ENCODE peak calls at places on chromosome 9, in ten cellular contexts. V, G, A, S, T, E, F, H, U and Q are unnamed samples. For H3K36me3, the result is how much of the 10 kb centered on the place peaks cover.

GRCh38 chr9:90085633-90086032 is 480.8 kb downstream of the GADD45G start:
- DNase-seq in V (no peak), G (no peak), A (no peak), S (no peak), T (no peak), E (no peak), F (no peak), H (no peak), U (no peak), Q (no peak)

GRCh38 chr9:120655005-120655622 is 59.2 kb downstream of the MEGF9 start:
- DNase-seq in V (no peak), G (no peak), A (no peak), S (peak), T (no peak), E (no peak), F (no peak), H (no peak), U (no peak), Q (no peak)

GRCh38 chr9:18605763-18606162 is 131.8 kb downstream of the ADAMTSL1 start:
- DNase-seq in V (peak), G (no peak), A (no peak), S (no peak), T (peak), E (no peak), F (no peak), H (peak), U (peak), Q (peak)

GRCh38 chr9:130445268-130445983 is 665 bp downstream of the ASS1 start:
- DNase-seq in V (peak), G (peak), A (no peak), S (peak), T (peak), E (peak), F (no peak), H (peak), U (peak), Q (peak)

GRCh38 chr9:2299843-2300205 is 284.7 kb downstream of the SMARCA2 start:
- DNase-seq in V (no peak), G (no peak), A (no peak), S (no peak), T (no peak), E (no peak), F (no peak), H (no peak), U (no peak), Q (no peak)

GRCh38 chr9:32398207-32398606 is 13.8 kb downstream of the ACO1 start:
- DNase-seq in V (no peak), G (no peak), A (no peak), S (no peak), T (no peak), E (no peak), F (no peak), H (no peak), U (no peak), Q (no peak)

GRCh38 chr9:108565651-108566378 is 290.0 kb downstream of the ACTL7B start:
- DNase-seq in V (peak), G (no peak), A (no peak), S (peak), T (peak), E (peak), F (peak), H (no peak), U (peak), Q (peak)

GRCh38 chr9:86940774-86941173 is 6.5 kb downstream of the GAS1 start:
- DNase-seq in V (no peak), G (no peak), A (no peak), S (no peak), T (no peak), E (no peak), F (no peak), H (no peak), U (no peak), Q (no peak)

GRCh38 chr9:70257991-70258691 is 637 bp upstream of the SMC5 start:
- DNase-seq in V (no peak), G (peak), A (no peak), S (peak), T (peak), E (peak), F (peak), H (no peak), U (peak), Q (peak)

GRCh38 chr9:104927216-104927911 is 591 bp downstream of the ABCA1 start:
- DNase-seq in V (peak), G (peak), A (peak), S (peak), T (peak), E (peak), F (no peak), H (peak), U (peak), Q (peak)

GRCh38 chr9:79382044-79382443 is 189.7 kb upstream of the TLE4 start:
- DNase-seq in V (no peak), G (no peak), A (no peak), S (no peak), T (no peak), E (no peak), F (no peak), H (no peak), U (peak), Q (no peak)

GRCh38 chr9:106077731-106078130 is 383.4 kb downstream of the TMEM38B start:
- DNase-seq in V (no peak), G (no peak), A (no peak), S (no peak), T (no peak), E (no peak), F (no peak), H (no peak), U (no peak), Q (no peak)

GRCh38 chr9:99239341-99240055 is 17.4 kb downstream of the SEC61B start:
- DNase-seq in V (no peak), G (no peak), A (no peak), S (no peak), T (no peak), E (no peak), F (no peak), H (no peak), U (no peak), Q (no peak)

GRCh38 chr9:4857163-4857562 is 64.4 kb downstream of the RCL1 start:
- DNase-seq in V (no peak), G (no peak), A (no peak), S (no peak), T (no peak), E (no peak), F (no peak), H (no peak), U (no peak), Q (no peak)

GRCh38 chr9:38257626-38258215 is 134.8 kb upstream of the ALDH1B1 start:
- DNase-seq in V (no peak), G (no peak), A (no peak), S (no peak), T (no peak), E (no peak), F (no peak), H (no peak), U (no peak), Q (no peak)

GRCh38 chr9:20197976-20198685 is 409.3 kb upstream of the SLC24A2 start:
- DNase-seq in V (no peak), G (no peak), A (no peak), S (peak), T (no peak), E (peak), F (no peak), H (no peak), U (peak), Q (no peak)

GRCh38 chr9:82940386-82940785 is 122.6 kb downstream of the RASEF start:
- DNase-seq in V (no peak), G (no peak), A (no peak), S (no peak), T (no peak), E (no peak), F (no peak), H (no peak), U (no peak), Q (no peak)

GRCh38 chr9:7536310-7536939 is 263.2 kb downstream of the DMAC1 start:
- DNase-seq in V (no peak), G (no peak), A (peak), S (peak), T (peak), E (peak), F (peak), H (peak), U (peak), Q (peak)

GRCh38 chr9:131258698-131259431 is 17.4 kb downstream of the FAM78A start:
- DNase-seq in V (no peak), G (peak), A (no peak), S (no peak), T (peak), E (no peak), F (no peak), H (no peak), U (no peak), Q (no peak)

GRCh38 chr9:17699615-17700315 is 120.9 kb downstream of the SH3GL2 start:
- DNase-seq in V (no peak), G (no peak), A (no peak), S (no peak), T (no peak), E (no peak), F (no peak), H (no peak), U (no peak), Q (no peak)

GRCh38 chr9:755454-756381 is 85.8 kb upstream of the DMRT1 start:
- DNase-seq in V (no peak), G (no peak), A (no peak), S (peak), T (no peak), E (no peak), F (peak), H (no peak), U (peak), Q (no peak)

GRCh38 chr9:16484744-16485143 is 385.7 kb downstream of the BNC2 start:
- DNase-seq in V (no peak), G (no peak), A (no peak), S (no peak), T (no peak), E (no peak), F (no peak), H (no peak), U (no peak), Q (no peak)

GRCh38 chr9:87112656-87113055 is 165.3 kb upstream of the GAS1 start:
- DNase-seq in V (no peak), G (no peak), A (no peak), S (no peak), T (no peak), E (no peak), F (no peak), H (no peak), U (no peak), Q (no peak)

GRCh38 chr9:93346240-93347112 is 105.0 kb upstream of the FAM120A start:
- DNase-seq in V (no peak), G (no peak), A (no peak), S (no peak), T (no peak), E (no peak), F (no peak), H (peak), U (peak), Q (no peak)
- H3K4me3 ChIP-seq in V (peak), G (peak), A (no peak), S (no peak), T (peak), E (peak), F (no peak), H (peak), U (peak), Q (no peak)

DNA sequence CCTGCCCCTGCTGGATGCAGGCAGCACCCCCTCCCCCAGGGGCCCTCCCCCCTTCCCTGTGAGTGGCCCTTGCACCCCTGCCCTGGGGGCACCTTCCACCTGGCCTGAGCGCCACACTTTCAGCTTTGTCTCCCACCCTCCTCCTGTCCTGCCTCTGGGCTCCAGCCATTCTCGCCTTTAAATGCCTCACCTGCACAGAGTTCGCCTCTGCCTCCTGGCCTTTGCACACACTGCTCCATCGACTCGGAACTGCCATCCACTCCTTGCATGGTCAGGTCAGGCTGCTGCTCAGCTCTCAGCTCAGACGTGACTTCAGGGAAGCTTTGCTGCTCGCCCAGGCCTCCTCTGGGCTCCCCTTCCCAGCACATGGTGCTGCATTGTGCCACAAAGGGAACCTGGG is 10.2 kb downstream of the FAM163B start:
- DNase-seq in V (peak), G (no peak), A (no peak), S (no peak), T (no peak), E (no peak), F (no peak), H (no peak), U (no peak), Q (peak)
- H3K36me3 ChIP-seq in V (under half), G (under half), A (under half), S (under half), T (under half), E (under half), F (under half), H (under half), U (under half), Q (under half)

DNA sequence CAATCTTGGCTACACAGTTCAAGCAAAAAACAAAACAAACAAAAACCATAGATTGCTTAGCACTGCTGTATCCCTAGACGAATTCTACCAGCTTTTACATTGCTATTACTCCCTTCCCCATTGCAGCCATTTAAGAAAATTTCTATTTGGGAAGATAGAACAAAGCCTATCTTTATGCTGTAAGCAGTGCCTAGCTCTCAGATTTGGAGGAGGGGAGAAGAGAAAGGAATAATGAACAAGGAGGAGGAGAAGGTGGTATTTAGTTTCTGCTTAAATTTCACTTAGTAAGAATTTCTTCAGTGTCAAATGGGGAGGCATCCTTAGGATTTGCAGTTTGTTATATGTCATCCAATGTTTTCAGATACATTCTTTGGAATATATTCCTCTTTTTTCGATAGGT is 16.2 kb upstream of the TLE1 start:
- DNase-seq in V (no peak), G (no peak), A (no peak), S (no peak), T (no peak), E (no peak), F (no peak), H (no peak), U (no peak), Q (no peak)
- H3K4me3 ChIP-seq in V (no peak), G (no peak), A (no peak), S (no peak), T (no peak), E (no peak), F (no peak), H (no peak), U (no peak), Q (no peak)

GRCh38 chr9:78301466-78301865 is 4.5 kb downstream of the PSAT1 start:
- DNase-seq in V (no peak), G (no peak), A (no peak), S (no peak), T (no peak), E (no peak), F (no peak), H (no peak), U (no peak), Q (no peak)
- H3K36me3 ChIP-seq in V (under half), G (under half), A (under half), S (under half), T (under half), E (under half), F (under half), H (under half), U (under half), Q (under half)

GRCh38 chr9:136343121-136343883 is 16.0 kb downstream of the GPSM1 start:
- DNase-seq in V (no peak), G (peak), A (no peak), S (no peak), T (peak), E (no peak), F (no peak), H (peak), U (no peak), Q (no peak)

GRCh38 chr9:136342191-136343120 is 15.1 kb downstream of the GPSM1 start:
- DNase-seq in V (peak), G (peak), A (peak), S (peak), T (peak), E (peak), F (no peak), H (peak), U (peak), Q (peak)

GRCh38 chr9:136341042-136341655 is 13.8 kb downstream of the GPSM1 start:
- DNase-seq in V (no peak), G (no peak), A (no peak), S (no peak), T (no peak), E (no peak), F (no peak), H (peak), U (no peak), Q (no peak)

GRCh38 chr9:136340356-136341041 is 13.2 kb downstream of the GPSM1 start:
- DNase-seq in V (no peak), G (no peak), A (no peak), S (no peak), T (no peak), E (no peak), F (no peak), H (no peak), U (no peak), Q (no peak)

DNA sequence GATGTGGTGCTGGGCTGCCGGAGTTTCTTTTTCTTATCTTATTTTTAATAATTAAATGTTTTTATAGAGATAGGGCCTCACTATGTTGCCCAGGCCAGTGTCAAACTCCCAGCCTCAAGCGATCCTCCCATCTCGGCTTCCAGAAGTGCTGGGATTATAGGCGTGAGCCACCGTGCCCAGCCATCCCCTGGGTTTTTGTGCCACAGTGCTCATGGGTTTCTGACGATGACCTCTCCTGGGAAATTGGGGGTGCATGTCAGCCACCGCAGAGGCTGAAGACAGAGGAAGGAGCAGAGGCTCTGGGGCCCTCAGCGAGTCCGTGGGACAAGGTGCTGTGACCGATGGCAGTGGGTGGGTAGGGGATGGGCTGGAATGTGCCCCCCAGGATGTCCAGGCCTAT is 14.4 kb downstream of the GPSM1 start:
- DNase-seq in V (no peak), G (no peak), A (no peak), S (no peak), T (no peak), E (no peak), F (no peak), H (no peak), U (no peak), Q (no peak)
- H3K4me3 ChIP-seq in V (no peak), G (no peak), A (no peak), S (no peak), T (peak), E (peak), F (no peak), H (no peak), U (no peak), Q (no peak)

GRCh38 chr9:124322618-124323432 is 65.1 kb downstream of the NEK6 start:
- DNase-seq in V (no peak), G (no peak), A (no peak), S (no peak), T (no peak), E (no peak), F (no peak), H (no peak), U (no peak), Q (no peak)
- H3K36me3 ChIP-seq in V (under half), G (under half), A (half or more), S (under half), T (under half), E (under half), F (under half), H (under half), U (under half), Q (under half)

DNA sequence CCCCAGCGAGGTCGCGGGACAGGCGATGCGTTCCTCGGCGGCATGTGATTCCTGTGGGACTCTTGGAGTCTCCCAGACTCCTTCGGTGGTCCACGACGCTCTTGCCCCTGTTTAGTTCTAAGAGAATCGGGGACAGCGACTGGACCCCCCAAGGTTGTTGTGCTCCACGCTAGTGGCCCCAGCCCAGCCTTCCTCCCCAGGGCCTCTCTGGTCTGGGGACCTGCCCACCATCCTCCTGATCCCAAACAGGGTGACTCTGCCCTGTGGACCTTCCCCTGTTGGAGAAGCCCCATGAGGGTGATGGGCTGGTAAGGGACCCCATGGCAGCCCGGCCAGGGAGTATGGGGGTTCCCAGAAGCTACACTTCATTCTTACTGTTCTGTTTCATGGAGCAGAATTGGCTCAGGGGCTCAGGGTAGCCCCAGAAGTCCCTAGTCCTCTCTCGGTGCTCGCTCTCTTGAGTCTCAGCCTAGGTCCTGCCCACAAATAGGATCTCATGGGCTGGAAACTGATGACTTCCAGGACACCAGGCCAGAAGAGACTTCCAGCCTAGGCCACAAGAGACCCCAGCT is 880 bp downstream of the CARD19 start:
- DNase-seq in V (no peak), G (peak), A (no peak), S (no peak), T (no peak), E (no peak), F (no peak), H (no peak), U (no peak), Q (peak)
- H3K4me3 ChIP-seq in V (peak), G (peak), A (peak), S (peak), T (peak), E (peak), F (peak), H (peak), U (peak), Q (peak)